ENCODE peak calls at places on chromosomes 7 and 10, in six cellular contexts. One of them, this sample, is unnamed.

GRCh38 chr10:103553743-103554487 is 60.4 kb downstream of the NEURL1 start:
- DNase-seq in HepG2: no peak
- DNase-seq in SK-N-SH: no peak
- DNase-seq in K562: no peak
- DNase-seq in GM12878: no peak
- DNase-seq in HCT116: no peak
- DNase-seq in this sample: no peak

GRCh38 chr7:3861941-3862340 is 560.9 kb downstream of the SDK1 start:
- DNase-seq in HCT116: no peak
- DNase-seq in SK-N-SH: no peak
- DNase-seq in HepG2: no peak
- DNase-seq in K562: no peak
- DNase-seq in GM12878: peak
- DNase-seq in this sample: peak

GRCh38 chr7:158689500-158689899 is 15.1 kb downstream of the NCAPG2 start:
- DNase-seq in HepG2: no peak
- DNase-seq in GM12878: no peak
- DNase-seq in HCT116: no peak
- DNase-seq in SK-N-SH: no peak
- DNase-seq in K562: no peak
- DNase-seq in this sample: no peak

GRCh38 chr10:86535057-86535882 is 13.7 kb upstream of the WAPL start:
- DNase-seq in HCT116: peak
- DNase-seq in GM12878: no peak
- DNase-seq in K562: peak
- DNase-seq in SK-N-SH: no peak
- DNase-seq in HepG2: peak
- DNase-seq in this sample: peak

GRCh38 chr10:47286591-47287325 is 13.2 kb upstream of the GDF10 start:
- DNase-seq in K562: no peak
- DNase-seq in HepG2: no peak
- DNase-seq in SK-N-SH: no peak
- DNase-seq in GM12878: no peak
- DNase-seq in HCT116: no peak
- DNase-seq in this sample: no peak

GRCh38 chr7:13017881-13018280 is 330.4 kb downstream of the ARL4A start:
- DNase-seq in HepG2: no peak
- DNase-seq in HCT116: peak
- DNase-seq in K562: no peak
- DNase-seq in GM12878: no peak
- DNase-seq in SK-N-SH: no peak
- DNase-seq in this sample: no peak

GRCh38 chr7:47669178-47669878 is 87.4 kb upstream of the TNS3 start:
- DNase-seq in GM12878: peak
- DNase-seq in SK-N-SH: no peak
- DNase-seq in HCT116: no peak
- DNase-seq in K562: peak
- DNase-seq in HepG2: peak
- DNase-seq in this sample: no peak

GRCh38 chr7:90594791-90595317 is 1.3 kb upstream of the CDK14 start:
- DNase-seq in HCT116: no peak
- DNase-seq in SK-N-SH: peak
- DNase-seq in HepG2: no peak
- DNase-seq in GM12878: no peak
- DNase-seq in K562: no peak
- DNase-seq in this sample: peak

GRCh38 chr7:39721919-39722597 is 98.7 kb downstream of the RALA start:
- DNase-seq in HCT116: no peak
- DNase-seq in SK-N-SH: no peak
- DNase-seq in HepG2: no peak
- DNase-seq in K562: peak
- DNase-seq in GM12878: no peak
- DNase-seq in this sample: no peak

GRCh38 chr10:21243748-21244257 is 281.7 kb downstream of the SKIDA1 start:
- DNase-seq in HCT116: no peak
- DNase-seq in HepG2: no peak
- DNase-seq in SK-N-SH: no peak
- DNase-seq in GM12878: no peak
- DNase-seq in K562: no peak
- DNase-seq in this sample: no peak

GRCh38 chr7:474605-475424 is 44.8 kb downstream of the PDGFA start:
- DNase-seq in HepG2: no peak
- DNase-seq in SK-N-SH: no peak
- DNase-seq in HCT116: no peak
- DNase-seq in GM12878: no peak
- DNase-seq in K562: no peak
- DNase-seq in this sample: no peak

GRCh38 chr7:28102778-28103177 is 77.8 kb downstream of the JAZF1 start:
- DNase-seq in SK-N-SH: no peak
- DNase-seq in HepG2: peak
- DNase-seq in HCT116: peak
- DNase-seq in K562: peak
- DNase-seq in GM12878: no peak
- DNase-seq in this sample: no peak

GRCh38 chr10:60487543-60487942 is 97.9 kb upstream of the ANK3 start:
- DNase-seq in HepG2: no peak
- DNase-seq in SK-N-SH: no peak
- DNase-seq in GM12878: no peak
- DNase-seq in K562: no peak
- DNase-seq in HCT116: no peak
- DNase-seq in this sample: no peak

GRCh38 chr7:98168181-98168903 is 42.9 kb upstream of the BHLHA15 start:
- DNase-seq in SK-N-SH: peak
- DNase-seq in HepG2: peak
- DNase-seq in K562: peak
- DNase-seq in HCT116: peak
- DNase-seq in GM12878: peak
- DNase-seq in this sample: peak

GRCh38 chr10:128110339-128110738 is 15.9 kb downstream of the MKI67 start:
- DNase-seq in K562: no peak
- DNase-seq in HepG2: no peak
- DNase-seq in HCT116: no peak
- DNase-seq in SK-N-SH: no peak
- DNase-seq in GM12878: no peak
- DNase-seq in this sample: no peak

GRCh38 chr10:84997870-84998269 is 669.5 kb downstream of the CCSER2 start:
- DNase-seq in K562: no peak
- DNase-seq in SK-N-SH: no peak
- DNase-seq in HCT116: no peak
- DNase-seq in HepG2: no peak
- DNase-seq in GM12878: no peak
- DNase-seq in this sample: no peak

GRCh38 chr10:61000769-61001730 is 57.1 kb upstream of the RHOBTB1 start:
- DNase-seq in GM12878: no peak
- DNase-seq in HepG2: peak
- DNase-seq in SK-N-SH: peak
- DNase-seq in K562: peak
- DNase-seq in HCT116: no peak
- DNase-seq in this sample: peak

GRCh38 chr7:66696774-66697191 is 43.8 kb upstream of the RABGEF1 start:
- DNase-seq in GM12878: no peak
- DNase-seq in SK-N-SH: peak
- DNase-seq in K562: peak
- DNase-seq in HepG2: peak
- DNase-seq in HCT116: no peak
- DNase-seq in this sample: no peak

GRCh38 chr7:38321515-38321944 is 48.1 kb upstream of the TARP start:
- DNase-seq in K562: no peak
- DNase-seq in GM12878: no peak
- DNase-seq in HepG2: no peak
- DNase-seq in HCT116: no peak
- DNase-seq in SK-N-SH: no peak
- DNase-seq in this sample: no peak

GRCh38 chr7:44046321-44047061 is 2.0 kb downstream of the DBNL start:
- DNase-seq in SK-N-SH: no peak
- DNase-seq in K562: peak
- DNase-seq in HepG2: no peak
- DNase-seq in GM12878: peak
- DNase-seq in HCT116: no peak
- DNase-seq in this sample: no peak

DNA sequence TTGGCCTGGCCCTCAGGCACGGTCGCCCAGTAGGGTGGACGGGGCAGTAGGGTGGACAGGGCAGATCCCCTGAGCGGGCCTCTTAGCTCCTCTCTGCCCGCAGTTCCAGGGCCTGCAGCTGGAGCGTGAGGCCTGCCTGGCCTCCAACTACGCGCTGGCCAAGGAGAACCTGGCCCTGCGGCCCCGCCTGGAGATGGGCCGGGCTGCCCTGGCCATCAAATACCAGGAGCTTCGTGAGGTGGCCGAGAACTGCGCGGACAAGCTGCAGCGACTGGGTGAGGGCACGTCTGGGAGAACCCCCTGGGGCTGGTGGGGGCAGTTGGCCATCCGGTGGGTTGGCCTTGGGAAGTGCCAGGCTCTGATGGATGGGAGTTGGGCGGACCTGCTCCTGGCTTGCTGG is 1.7 kb downstream of the VPS37D start:
- DNase-seq in K562: no peak
- DNase-seq in HCT116: no peak
- DNase-seq in GM12878: no peak
- DNase-seq in HepG2: no peak
- DNase-seq in SK-N-SH: peak
- DNase-seq in this sample: no peak
- H2AFZ ChIP-seq in K562: no peak
- H2AFZ ChIP-seq in HCT116: no peak
- H2AFZ ChIP-seq in GM12878: no peak
- H2AFZ ChIP-seq in HepG2: no peak
- H2AFZ ChIP-seq in SK-N-SH: no peak
- H2AFZ ChIP-seq in this sample: no peak

GRCh38 chr7:118858651-118859149 is 634.2 kb downstream of the ANKRD7 start:
- DNase-seq in HCT116: no peak
- DNase-seq in SK-N-SH: no peak
- DNase-seq in HepG2: no peak
- DNase-seq in K562: no peak
- DNase-seq in GM12878: no peak
- DNase-seq in this sample: peak

DNA sequence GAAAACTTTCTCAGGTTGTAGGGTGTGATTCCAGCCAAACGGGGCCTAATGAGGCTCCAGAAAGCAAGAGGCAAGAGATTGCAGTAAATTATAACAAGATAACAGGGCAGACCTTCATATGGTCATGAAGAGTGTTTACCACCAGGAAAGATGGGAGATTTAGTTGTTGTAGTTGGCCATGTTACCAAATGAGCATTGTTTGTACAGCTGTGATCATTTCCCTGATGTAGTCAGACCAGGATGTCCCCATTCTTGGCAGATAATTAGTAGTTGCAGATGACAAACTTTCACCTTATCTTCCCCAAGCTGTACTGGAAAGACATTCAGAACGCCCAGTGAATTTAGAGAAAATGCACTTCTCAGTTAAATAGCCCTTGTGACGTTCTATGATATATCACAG is 630.8 kb downstream of the ANKRD7 start:
- DNase-seq in SK-N-SH: peak
- DNase-seq in HCT116: no peak
- DNase-seq in GM12878: no peak
- DNase-seq in HepG2: no peak
- DNase-seq in K562: no peak
- DNase-seq in this sample: no peak
- TF ChIP-seq REST in SK-N-SH: no peak
- TF ChIP-seq REST in HCT116: no peak
- TF ChIP-seq REST in GM12878: no peak
- TF ChIP-seq REST in HepG2: no peak
- TF ChIP-seq REST in K562: no peak
- TF ChIP-seq REST in this sample: no peak

GRCh38 chr7:100543586-100543985 is 4.6 kb downstream of the AGFG2 start:
- DNase-seq in GM12878: no peak
- DNase-seq in HCT116: no peak
- DNase-seq in HepG2: no peak
- DNase-seq in SK-N-SH: no peak
- DNase-seq in K562: no peak
- DNase-seq in this sample: no peak

GRCh38 chr7:100539436-100540006 is 518 bp downstream of the AGFG2 start:
- DNase-seq in GM12878: no peak
- DNase-seq in HepG2: no peak
- DNase-seq in K562: no peak
- DNase-seq in HCT116: no peak
- DNase-seq in SK-N-SH: no peak
- DNase-seq in this sample: peak

GRCh38 chr7:100540073-100540723 is 1.2 kb downstream of the AGFG2 start:
- DNase-seq in HCT116: no peak
- DNase-seq in SK-N-SH: no peak
- DNase-seq in K562: no peak
- DNase-seq in HepG2: peak
- DNase-seq in GM12878: no peak
- DNase-seq in this sample: no peak

GRCh38 chr7:100538348-100538653 is 702 bp upstream of the AGFG2 start:
- DNase-seq in K562: no peak
- DNase-seq in GM12878: no peak
- DNase-seq in HCT116: no peak
- DNase-seq in SK-N-SH: no peak
- DNase-seq in HepG2: no peak
- DNase-seq in this sample: no peak

DNA sequence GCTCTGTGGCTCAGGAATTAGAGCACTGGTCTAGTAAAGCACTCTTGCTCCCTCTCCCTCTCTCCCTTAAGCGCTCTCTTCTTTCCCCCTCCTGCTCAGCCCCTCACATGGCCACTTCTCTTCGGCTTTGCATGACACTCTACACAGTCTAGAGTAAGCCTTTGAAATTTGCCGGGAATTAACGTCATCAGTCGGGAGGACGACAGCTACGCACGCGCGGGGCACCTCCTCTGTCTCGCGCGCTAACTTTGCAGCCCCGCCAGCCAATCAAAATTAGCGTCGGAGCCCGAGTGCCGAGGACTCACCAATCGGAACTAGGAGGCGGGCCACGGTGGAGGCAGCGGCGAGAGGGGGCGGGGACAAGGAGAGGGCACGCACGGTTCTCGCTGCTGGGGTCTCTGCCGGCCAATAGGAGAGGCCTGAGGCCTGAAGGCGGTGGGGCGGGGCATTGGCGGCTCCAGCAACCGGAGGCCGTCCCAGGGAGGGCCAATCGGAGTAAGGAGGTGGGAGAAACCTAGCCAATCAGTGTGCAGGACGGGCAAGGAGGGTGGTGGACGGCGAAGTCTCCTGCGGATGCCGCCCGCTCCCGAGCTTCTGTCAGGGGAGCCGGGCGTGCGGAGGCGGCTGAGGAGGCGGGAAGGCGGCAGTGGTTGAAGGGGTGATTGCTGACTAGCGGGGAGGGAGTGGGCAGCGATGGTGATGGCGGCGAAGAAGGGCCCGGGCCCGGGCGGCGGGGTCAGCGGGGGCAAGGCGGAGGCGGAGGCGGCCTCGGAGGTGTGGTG is at the start of gene AGFG2:
- DNase-seq in GM12878: peak
- DNase-seq in HCT116: peak
- DNase-seq in HepG2: peak
- DNase-seq in SK-N-SH: peak
- DNase-seq in K562: peak
- DNase-seq in this sample: peak
- H3K27ac ChIP-seq in GM12878: peak
- H3K27ac ChIP-seq in HCT116: peak
- H3K27ac ChIP-seq in HepG2: peak
- H3K27ac ChIP-seq in SK-N-SH: no peak
- H3K27ac ChIP-seq in K562: peak
- H3K27ac ChIP-seq in this sample: no peak

DNA sequence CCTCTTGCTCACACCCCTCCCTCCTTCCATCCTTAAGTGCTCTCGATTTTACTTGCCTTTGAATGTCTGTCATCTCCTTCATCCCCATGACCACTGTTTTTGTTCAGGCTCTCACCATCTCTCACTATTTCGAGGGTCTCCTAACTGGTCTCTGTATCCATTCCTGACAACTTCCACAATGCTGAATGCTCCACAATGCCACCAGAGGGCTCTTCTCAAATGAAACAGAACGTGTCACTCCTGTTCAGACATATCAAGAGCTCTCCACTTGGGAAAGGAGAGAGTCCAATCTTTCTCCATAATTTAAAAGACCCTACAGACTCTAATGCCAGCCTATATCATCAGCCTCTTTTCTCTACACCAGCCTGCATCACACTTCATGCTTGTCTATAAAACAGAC is 9.0 kb upstream of the SLC13A1 start:
- DNase-seq in K562: no peak
- DNase-seq in SK-N-SH: peak
- DNase-seq in HepG2: peak
- DNase-seq in HCT116: peak
- DNase-seq in GM12878: no peak
- DNase-seq in this sample: peak
- H2AFZ ChIP-seq in K562: no peak
- H2AFZ ChIP-seq in SK-N-SH: no peak
- H2AFZ ChIP-seq in HepG2: no peak
- H2AFZ ChIP-seq in HCT116: no peak
- H2AFZ ChIP-seq in GM12878: no peak
- H2AFZ ChIP-seq in this sample: no peak

This sample was measured in GM23338.